ENCODE peak calls at places on chromosomes 2 and 18, in five cellular contexts. One of them, this sample, is unnamed.

GRCh38 chr2:146874260-146874658 is 970.6 kb upstream of the ACVR2A start:
- DNase-seq in effector memory CD4-positive, alpha-beta T cell: no peak
- DNase-seq in Karpas-422: no peak
- DNase-seq in NCI-H446: no peak
- DNase-seq in NAMALWA: peak
- DNase-seq in this sample: no peak

GRCh38 chr2:191950132-191950885 is 103.4 kb upstream of the CAVIN2 start:
- DNase-seq in effector memory CD4-positive, alpha-beta T cell: no peak
- DNase-seq in Karpas-422: no peak
- DNase-seq in NCI-H446: no peak
- DNase-seq in NAMALWA: no peak
- DNase-seq in this sample: no peak

GRCh38 chr2:171723724-171724683 is 36.7 kb downstream of the DYNC1I2 start:
- DNase-seq in effector memory CD4-positive, alpha-beta T cell: no peak
- DNase-seq in Karpas-422: no peak
- DNase-seq in NCI-H446: peak
- DNase-seq in NAMALWA: no peak
- DNase-seq in this sample: no peak

GRCh38 chr2:209566250-209566649 is 142.4 kb downstream of the MAP2 start:
- DNase-seq in effector memory CD4-positive, alpha-beta T cell: no peak
- DNase-seq in Karpas-422: no peak
- DNase-seq in NCI-H446: no peak
- DNase-seq in NAMALWA: no peak
- DNase-seq in this sample: no peak

GRCh38 chr18:63683890-63684289 is 18.9 kb upstream of the SERPINB11 start:
- DNase-seq in effector memory CD4-positive, alpha-beta T cell: no peak
- DNase-seq in Karpas-422: no peak
- DNase-seq in NCI-H446: no peak
- DNase-seq in NAMALWA: no peak
- DNase-seq in this sample: no peak

GRCh38 chr2:71665168-71666093 is 212.1 kb downstream of the DYSF start:
- DNase-seq in effector memory CD4-positive, alpha-beta T cell: no peak
- DNase-seq in Karpas-422: no peak
- DNase-seq in NCI-H446: no peak
- DNase-seq in NAMALWA: no peak
- DNase-seq in this sample: no peak

GRCh38 chr2:201973316-201973715 is 60.3 kb upstream of the FZD7 start:
- DNase-seq in effector memory CD4-positive, alpha-beta T cell: no peak
- DNase-seq in Karpas-422: no peak
- DNase-seq in NCI-H446: no peak
- DNase-seq in NAMALWA: no peak
- DNase-seq in this sample: no peak

GRCh38 chr2:42310007-42310511 is 51.0 kb downstream of the COX7A2L start:
- DNase-seq in effector memory CD4-positive, alpha-beta T cell: no peak
- DNase-seq in Karpas-422: no peak
- DNase-seq in NCI-H446: no peak
- DNase-seq in NAMALWA: no peak
- DNase-seq in this sample: no peak

GRCh38 chr2:76692896-76693295 is 829.3 kb downstream of the LRRTM4 start:
- DNase-seq in effector memory CD4-positive, alpha-beta T cell: no peak
- DNase-seq in Karpas-422: no peak
- DNase-seq in NCI-H446: no peak
- DNase-seq in NAMALWA: no peak
- DNase-seq in this sample: no peak

GRCh38 chr2:11680181-11680900 is 10.3 kb upstream of the NTSR2 start:
- DNase-seq in effector memory CD4-positive, alpha-beta T cell: no peak
- DNase-seq in Karpas-422: no peak
- DNase-seq in NCI-H446: no peak
- DNase-seq in NAMALWA: no peak
- DNase-seq in this sample: no peak

GRCh38 chr2:39504790-39505335 is 67.8 kb upstream of the MAP4K3 start:
- DNase-seq in effector memory CD4-positive, alpha-beta T cell: no peak
- DNase-seq in Karpas-422: no peak
- DNase-seq in NCI-H446: no peak
- DNase-seq in NAMALWA: no peak
- DNase-seq in this sample: no peak

GRCh38 chr2:29573602-29574001 is 347.8 kb downstream of the ALK start:
- DNase-seq in effector memory CD4-positive, alpha-beta T cell: no peak
- DNase-seq in Karpas-422: no peak
- DNase-seq in NCI-H446: no peak
- DNase-seq in NAMALWA: no peak
- DNase-seq in this sample: no peak

GRCh38 chr2:134365356-134365755 is 111.5 kb downstream of the MGAT5 start:
- DNase-seq in effector memory CD4-positive, alpha-beta T cell: no peak
- DNase-seq in Karpas-422: peak
- DNase-seq in NCI-H446: no peak
- DNase-seq in NAMALWA: peak
- DNase-seq in this sample: no peak

GRCh38 chr2:67713376-67713775 is 316.2 kb downstream of the ETAA1 start:
- DNase-seq in effector memory CD4-positive, alpha-beta T cell: no peak
- DNase-seq in Karpas-422: no peak
- DNase-seq in NCI-H446: no peak
- DNase-seq in NAMALWA: no peak
- DNase-seq in this sample: no peak

GRCh38 chr2:3512086-3512485 is 7.2 kb downstream of the ADI1 start:
- DNase-seq in effector memory CD4-positive, alpha-beta T cell: no peak
- DNase-seq in Karpas-422: no peak
- DNase-seq in NCI-H446: no peak
- DNase-seq in NAMALWA: no peak
- DNase-seq in this sample: no peak

GRCh38 chr2:111896007-111896406 is 2.4 kb upstream of the MERTK start:
- DNase-seq in effector memory CD4-positive, alpha-beta T cell: no peak
- DNase-seq in Karpas-422: no peak
- DNase-seq in NCI-H446: no peak
- DNase-seq in NAMALWA: no peak
- DNase-seq in this sample: no peak

GRCh38 chr2:217835931-217836881 is 166.6 kb downstream of the TNS1 start:
- DNase-seq in effector memory CD4-positive, alpha-beta T cell: no peak
- DNase-seq in Karpas-422: no peak
- DNase-seq in NCI-H446: no peak
- DNase-seq in NAMALWA: no peak
- DNase-seq in this sample: no peak

GRCh38 chr2:98300475-98300874 is 45.8 kb upstream of the CNGA3 start:
- DNase-seq in effector memory CD4-positive, alpha-beta T cell: no peak
- DNase-seq in Karpas-422: no peak
- DNase-seq in NCI-H446: no peak
- DNase-seq in NAMALWA: no peak
- DNase-seq in this sample: no peak

GRCh38 chr2:106057206-106057605 is 136.9 kb downstream of the UXS1 start:
- DNase-seq in effector memory CD4-positive, alpha-beta T cell: no peak
- DNase-seq in Karpas-422: no peak
- DNase-seq in NCI-H446: no peak
- DNase-seq in NAMALWA: no peak
- DNase-seq in this sample: peak

This sample was measured in activated T-helper 9 cell treated with anti-CD3 and anti-CD28 coated beads, Interleukin-2, amount 50 U/mL, for 16 hours.